ENCODE peak calls at places on chromosome 17, in eight cellular contexts. I, O, T, Z, Q, R, J and D are unnamed samples.

GRCh38 chr17:29238133-29238850 is 8.4 kb upstream of the CRYBA1 start:
- DNase-seq in I (no peak), O (no peak), T (no peak), Z (peak; percentile 78), Q (no peak), R (no peak), J (no peak), D (no peak)

GRCh38 chr17:30831663-30832437 is at the start of gene ATAD5:
- DNase-seq in I (peak; percentile 91), O (peak; percentile 79), T (peak; percentile 83), Z (peak; percentile 96), Q (peak; percentile 90), R (peak; percentile 92), J (peak; percentile 96), D (peak; percentile 94)

GRCh38 chr17:376936-377863 is 24.6 kb upstream of the RPH3AL start:
- DNase-seq in I (no peak), O (no peak), T (no peak), Z (peak; percentile 50), Q (no peak), R (no peak), J (peak; percentile 52), D (no peak)

GRCh38 chr17:49676276-49676868 is 1.5 kb downstream of the SPOP start:
- DNase-seq in I (peak; percentile 96), O (no peak), T (no peak), Z (peak; percentile 78), Q (peak; percentile 92), R (no peak), J (peak; percentile 59), D (no peak)

GRCh38 chr17:45131616-45132301 is 556 bp downstream of the PLCD3 start:
- DNase-seq in I (peak; percentile 63), O (no peak), T (peak; percentile 59), Z (peak; percentile 56), Q (no peak), R (peak; percentile 87), J (peak; percentile 86), D (peak; percentile 75)

GRCh38 chr17:59668816-59669215 is 38.4 kb downstream of the PTRH2 start:
- DNase-seq in I (no peak), O (peak; percentile 49), T (peak; percentile 93), Z (peak; percentile 94), Q (no peak), R (no peak), J (no peak), D (no peak)

GRCh38 chr17:77512062-77512946 is 371.5 kb downstream of the SEC14L1 start:
- DNase-seq in I (no peak), O (no peak), T (no peak), Z (no peak), Q (no peak), R (no peak), J (no peak), D (no peak)

GRCh38 chr17:51848451-51848850 is 310.1 kb downstream of the CA10 start:
- DNase-seq in I (no peak), O (no peak), T (peak; percentile 96), Z (peak; percentile 0), Q (no peak), R (no peak), J (no peak), D (no peak)

GRCh38 chr17:13727441-13728171 is 125.9 kb upstream of the HS3ST3A1 start:
- DNase-seq in I (no peak), O (no peak), T (peak; percentile 87), Z (peak; percentile 93), Q (no peak), R (no peak), J (no peak), D (no peak)

GRCh38 chr17:9837551-9838471 is 12.1 kb downstream of the GLP2R start:
- DNase-seq in I (no peak), O (no peak), T (peak; percentile 90), Z (peak; percentile 86), Q (no peak), R (no peak), J (peak; percentile 10), D (peak; percentile 38)

GRCh38 chr17:39737761-39738567 is at the start of gene GRB7:
- DNase-seq in I (no peak), O (peak; percentile 57), T (peak; percentile 73), Z (no peak), Q (peak; percentile 75), R (peak; percentile 33), J (peak; percentile 82), D (peak; percentile 85)

GRCh38 chr17:79255046-79255445 is 180.4 kb downstream of the ENGASE start:
- DNase-seq in I (no peak), O (no peak), T (no peak), Z (no peak), Q (no peak), R (no peak), J (no peak), D (no peak)

GRCh38 chr17:40564883-40565744 is at the start of gene CCR7:
- DNase-seq in I (peak; percentile 75), O (no peak), T (no peak), Z (no peak), Q (no peak), R (no peak), J (no peak), D (no peak)

GRCh38 chr17:78366109-78366848 is 6.4 kb upstream of the SOCS3 start:
- DNase-seq in I (no peak), O (no peak), T (no peak), Z (no peak), Q (no peak), R (no peak), J (peak; percentile 48), D (no peak)

GRCh38 chr17:66655861-66656260 is 179.1 kb upstream of the CACNG5 start:
- DNase-seq in I (no peak), O (no peak), T (peak; percentile 23), Z (peak; percentile 95), Q (no peak), R (no peak), J (no peak), D (no peak)

GRCh38 chr17:79830763-79831366 is 8.4 kb downstream of the CBX4 start:
- DNase-seq in I (no peak), O (no peak), T (no peak), Z (no peak), Q (no peak), R (no peak), J (no peak), D (no peak)

GRCh38 chr17:9350083-9350482 is 225.5 kb downstream of the STX8 start:
- DNase-seq in I (no peak), O (peak; percentile 8), T (peak; percentile 76), Z (peak; percentile 98), Q (no peak), R (no peak), J (no peak), D (no peak)

DNA sequence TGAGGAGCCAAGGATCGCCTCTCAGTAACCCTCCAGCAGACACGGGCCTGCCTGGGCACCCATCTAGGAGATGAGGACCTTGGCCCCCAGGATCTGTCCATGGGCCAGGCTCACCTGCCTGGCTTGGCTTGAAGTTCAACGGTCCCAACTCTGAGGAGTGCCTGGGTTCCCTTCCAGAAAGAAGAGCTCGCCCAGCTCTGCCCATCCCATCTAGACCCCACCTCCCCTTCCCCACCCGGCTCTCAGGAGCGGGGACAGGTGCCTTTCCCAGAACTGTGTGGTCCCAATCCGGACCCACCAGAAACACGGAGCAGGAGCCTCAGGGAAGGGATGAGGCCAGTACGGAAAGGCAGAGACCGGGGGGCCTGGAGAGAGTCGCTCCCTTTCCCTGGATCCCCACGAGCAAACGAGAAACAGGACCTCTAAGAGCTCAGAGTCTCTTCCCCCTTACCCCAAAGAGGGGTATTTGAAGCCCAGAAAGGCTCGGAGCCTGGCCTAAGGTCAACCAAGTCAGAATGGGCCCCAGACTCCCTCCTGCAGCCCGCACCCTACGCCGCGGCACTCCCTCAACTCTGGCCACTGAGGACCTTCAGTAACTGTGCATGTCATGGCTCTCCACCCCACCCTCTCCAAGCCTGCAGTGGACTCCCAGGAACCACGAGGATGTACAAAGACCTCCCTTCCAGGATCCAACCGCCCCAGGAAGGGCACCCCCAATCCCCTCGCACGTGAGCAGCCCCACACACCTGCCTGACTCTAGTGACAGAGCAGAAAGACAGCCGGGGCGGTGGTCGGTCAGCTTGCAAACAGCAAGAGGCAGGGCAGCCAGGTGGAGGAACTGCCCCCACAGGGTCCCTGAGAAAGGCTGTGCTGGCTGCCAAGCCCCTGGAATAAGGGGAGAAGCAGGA is 5.4 kb downstream of the CLUH start:
- DNase-seq in I (no peak), O (no peak), T (no peak), Z (no peak), Q (no peak), R (no peak), J (no peak), D (no peak)
- H3K36me3 ChIP-seq in I (peaks cover 78% of the 10 kb centered on the region), O (peaks cover 14% of the 10 kb centered on the region), T (peaks cover 7% of the 10 kb centered on the region), Z (no peaks in the 10 kb centered on the region), Q (no peaks in the 10 kb centered on the region), R (peaks cover 4% of the 10 kb centered on the region), J (no peaks in the 10 kb centered on the region), D (no peaks in the 10 kb centered on the region)

DNA sequence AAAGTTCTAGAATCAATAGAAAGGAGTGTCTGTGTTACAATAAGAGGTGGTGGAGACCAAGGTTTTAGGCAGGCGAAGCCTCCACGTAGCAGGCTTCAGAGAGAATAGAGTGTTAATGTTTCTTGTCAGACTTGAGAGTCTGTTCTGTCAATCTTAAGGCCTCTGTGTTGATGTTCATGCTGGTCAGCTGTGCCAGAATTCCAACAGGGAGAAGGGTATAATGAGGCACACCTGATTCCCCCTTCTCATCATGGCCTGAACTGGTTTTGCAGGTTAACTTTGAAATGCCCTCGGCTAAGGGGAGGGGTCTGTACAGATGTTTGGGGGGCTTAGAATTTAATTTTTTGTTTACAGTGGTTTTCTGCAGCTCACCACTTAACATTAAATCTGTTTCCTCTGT is 46.0 kb downstream of the RNF112 start:
- DNase-seq in I (no peak), O (no peak), T (no peak), Z (no peak), Q (no peak), R (no peak), J (no peak), D (no peak)
- TF ChIP-seq EZH2phosphoT487 in I (no peak), O (no peak), T (no peak), Z (no peak), Q (no peak), R (no peak), J (no peak), D (no peak)

GRCh38 chr17:54916721-54917120 is 16.1 kb downstream of the TOM1L1 start:
- DNase-seq in I (no peak), O (no peak), T (no peak), Z (no peak), Q (no peak), R (no peak), J (no peak), D (no peak)
- H3K36me3 ChIP-seq in I (no peaks in the 10 kb centered on the region), O (peaks cover 54% of the 10 kb centered on the region), T (peaks cover 74% of the 10 kb centered on the region), Z (peaks cover 12% of the 10 kb centered on the region), Q (no peaks in the 10 kb centered on the region), R (peaks cover 76% of the 10 kb centered on the region), J (peaks cover 54% of the 10 kb centered on the region), D (peaks cover 11% of the 10 kb centered on the region)

DNA sequence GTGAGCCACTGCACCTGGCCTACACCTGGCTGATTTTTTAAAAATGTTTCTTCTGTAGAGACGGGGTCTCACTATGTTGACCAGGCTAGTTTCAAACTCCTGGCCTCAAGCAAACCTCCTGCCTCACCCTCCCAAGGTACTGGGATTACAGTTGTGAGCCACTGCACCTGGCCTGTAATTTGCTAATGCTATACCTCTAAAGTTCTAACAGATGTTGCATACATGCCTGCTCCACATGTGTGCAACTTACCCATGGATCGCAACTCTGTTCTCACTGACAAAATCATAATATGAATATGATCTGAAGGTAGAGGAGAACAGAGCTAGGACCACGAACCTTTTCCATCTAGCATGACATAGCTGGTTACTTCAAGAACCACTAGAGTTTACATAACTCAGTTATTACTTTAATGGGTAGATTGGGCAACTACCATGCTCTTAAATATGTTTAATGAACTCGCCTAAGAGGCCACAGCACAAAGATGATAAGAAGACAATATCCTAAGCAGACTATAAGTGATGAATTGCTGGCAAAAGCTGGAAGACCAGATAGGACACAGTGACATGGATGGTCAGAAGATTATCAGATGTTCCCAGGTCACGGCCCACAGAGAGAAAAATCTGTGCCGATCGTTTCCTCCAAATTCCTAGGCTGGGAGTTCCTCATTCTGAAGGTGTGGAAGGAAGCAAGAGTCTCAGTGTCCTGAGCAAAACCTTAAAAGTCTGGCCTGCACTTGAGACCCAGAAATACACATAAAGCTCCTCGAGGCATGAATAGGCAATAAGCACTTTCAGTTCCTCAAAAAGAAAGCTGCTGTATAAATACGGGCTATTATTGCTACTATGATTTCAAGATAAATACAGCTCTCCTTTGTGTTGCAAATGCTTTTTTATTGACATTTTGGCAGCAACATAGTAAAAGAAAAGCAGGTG is 53.6 kb upstream of the ICAM2 start:
- DNase-seq in I (peak; percentile 95), O (no peak), T (no peak), Z (peak; percentile 1), Q (peak; percentile 83), R (no peak), J (no peak), D (no peak)
- TF ChIP-seq EZH2phosphoT487 in I (no peak), O (no peak), T (no peak), Z (no peak), Q (no peak), R (no peak), J (no peak), D (no peak)